ENCODE peak calls at places on chromosome 1, in four cellular contexts. T, I, J and Q are unnamed samples.

GRCh38 chr1:110749960-110750359 is 75.2 kb upstream of the KCNA3 start:
- DNase-seq in T (no peak), I (no peak), J (no peak), Q (no peak)

GRCh38 chr1:119453021-119453420 is 38.1 kb downstream of the HSD3B2 start:
- DNase-seq in T (no peak), I (no peak), J (no peak), Q (no peak)

GRCh38 chr1:151820940-151821339 is 10.7 kb downstream of the RORC start:
- DNase-seq in T (no peak), I (peak; percentile 37), J (no peak), Q (peak; percentile 91)

GRCh38 chr1:3337798-3338724 is 116.4 kb upstream of the ARHGEF16 start:
- DNase-seq in T (no peak), I (no peak), J (no peak), Q (no peak)

GRCh38 chr1:50251592-50252165 is 143.0 kb downstream of the ELAVL4 start:
- DNase-seq in T (no peak), I (no peak), J (no peak), Q (no peak)

GRCh38 chr1:246782120-246782900 is 58.1 kb downstream of the SCCPDH start:
- DNase-seq in T (no peak), I (peak; percentile 50), J (peak; percentile 55), Q (no peak)

GRCh38 chr1:115229016-115229415 is 109.0 kb downstream of the NGF start:
- DNase-seq in T (no peak), I (no peak), J (no peak), Q (no peak)

GRCh38 chr1:161359316-161359715 is 8.4 kb downstream of the CFAP126 start:
- DNase-seq in T (no peak), I (no peak), J (no peak), Q (no peak)

GRCh38 chr1:19313961-19314882 is 2.1 kb downstream of the SLC66A1 start:
- DNase-seq in T (no peak), I (no peak), J (no peak), Q (no peak)

GRCh38 chr1:205522692-205523091 is 18.2 kb downstream of the CDK18 start:
- DNase-seq in T (no peak), I (no peak), J (no peak), Q (no peak)

GRCh38 chr1:64471218-64471719 is 1.3 kb downstream of the CACHD1 start:
- DNase-seq in T (peak; percentile 8), I (peak; percentile 43), J (no peak), Q (peak; percentile 45)